ENCODE peak calls at places on chromosomes 2 and 18, in five cellular contexts. R, Y, V, B and T are unnamed samples.
A peak's percentile ranks its signal among the peaks of the same experiment; 100 is the strongest.

GRCh38 chr18:32093106-32093511 is 1.4 kb downstream of the RNF138 start:
- DNase-seq in V (peak; percentile 69), R (peak; percentile 68), B (peak; percentile 23), Y (peak; percentile 54), T (no peak)

GRCh38 chr2:43238176-43238575 is 11.8 kb upstream of the ZFP36L2 start:
- DNase-seq in Y (no peak), V (peak; percentile 60), B (no peak), R (no peak), T (no peak)

GRCh38 chr2:2101924-2102323 is 229.2 kb downstream of the MYT1L start:
- DNase-seq in Y (no peak), B (no peak), R (no peak), V (no peak), T (no peak)

GRCh38 chr2:11581797-11582525 is 48.1 kb downstream of the GREB1 start:
- DNase-seq in B (no peak), R (no peak), Y (no peak), V (no peak), T (no peak)

GRCh38 chr18:60075477-60075876 is 175.7 kb downstream of the PMAIP1 start:
- DNase-seq in Y (no peak), B (no peak), R (no peak), V (no peak), T (no peak)

GRCh38 chr2:233414777-233415570 is 60.7 kb downstream of the DGKD start:
- DNase-seq in B (peak; percentile 28), V (peak; percentile 39), Y (peak; percentile 80), R (no peak), T (no peak)

GRCh38 chr2:62293490-62294212 is 97.7 kb downstream of the B3GNT2 start:
- DNase-seq in B (no peak), R (peak; percentile 39), Y (peak; percentile 60), V (no peak), T (no peak)

GRCh38 chr2:72789241-72789640 is 36.6 kb downstream of the EXOC6B start:
- DNase-seq in R (no peak), B (no peak), V (no peak), Y (no peak), T (no peak)

GRCh38 chr2:160062283-160063005 is at the start of gene PLA2R1:
- DNase-seq in B (no peak), R (peak; percentile 78), V (peak; percentile 47), Y (peak; percentile 47), T (no peak)

GRCh38 chr2:178241852-178242551 is 47.7 kb downstream of the OSBPL6 start:
- DNase-seq in Y (peak; percentile 41), V (peak; percentile 94), R (peak; percentile 12), B (no peak), T (peak; percentile 96)

GRCh38 chr2:107448160-107448559 is 378.5 kb upstream of the RGPD4 start:
- DNase-seq in Y (no peak), B (no peak), V (no peak), R (no peak), T (no peak)

GRCh38 chr18:9296233-9297006 is 38.2 kb upstream of the TWSG1 start:
- DNase-seq in B (no peak), Y (no peak), R (no peak), V (no peak), T (no peak)

GRCh38 chr18:7646174-7646886 is 79.2 kb downstream of the PTPRM start:
- DNase-seq in Y (no peak), R (no peak), B (no peak), V (no peak), T (no peak)

GRCh38 chr2:76610451-76610850 is 899.7 kb upstream of the GCFC2 start:
- DNase-seq in B (no peak), Y (no peak), R (no peak), V (no peak), T (no peak)

GRCh38 chr2:67835266-67835665 is 227.5 kb downstream of the C1D start:
- DNase-seq in Y (no peak), V (peak; percentile 73), R (no peak), B (no peak), T (no peak)

DNA sequence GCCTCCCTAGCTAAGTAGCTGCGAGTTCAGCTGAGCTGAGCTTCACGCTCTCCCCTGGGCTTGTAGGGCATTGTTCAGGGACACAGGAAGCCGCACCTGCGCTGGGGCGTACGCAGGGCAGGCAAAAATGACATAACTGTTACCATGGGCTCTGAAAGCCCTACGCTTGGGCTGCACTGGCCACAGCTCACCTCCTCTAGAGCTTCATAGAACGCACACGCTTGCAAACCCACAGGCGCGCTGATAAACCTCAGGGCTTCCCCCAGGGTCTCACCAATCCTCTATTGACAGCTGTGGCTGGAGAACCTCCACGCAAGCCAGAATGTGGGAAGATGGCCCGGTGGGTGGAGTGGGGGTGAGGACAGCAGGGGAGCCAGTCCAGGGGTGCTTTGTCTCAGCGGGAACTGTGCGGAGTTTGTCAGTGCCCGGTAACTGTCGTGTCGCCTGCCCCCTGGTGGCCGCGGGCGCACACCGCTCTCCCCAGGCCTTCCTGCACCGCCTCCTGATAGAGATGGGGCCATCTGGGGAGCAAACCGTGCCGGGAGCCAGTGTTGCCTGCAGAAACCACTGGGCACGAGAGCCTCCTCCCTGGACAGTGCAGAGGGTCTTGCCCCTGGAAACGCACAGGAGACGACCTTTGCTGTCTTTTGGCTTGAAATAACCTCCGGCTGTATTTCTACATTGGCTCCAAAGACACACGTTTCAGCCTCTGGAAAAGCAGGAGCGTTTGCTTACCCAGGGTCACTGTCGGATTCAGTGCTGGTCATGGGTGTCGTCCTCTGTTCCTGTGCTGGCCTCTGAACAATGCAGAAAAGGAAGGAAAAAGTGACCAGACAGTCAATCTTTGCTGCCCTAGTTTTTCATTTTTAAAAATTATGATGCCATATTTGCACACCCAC is 17.0 kb upstream of the CIDEA start:
- DNase-seq in V (peak; percentile 51), B (peak; percentile 36), Y (peak; percentile 75), R (peak; percentile 90), T (no peak)
- TF ChIP-seq CTCF in V (peak; percentile 78), B (peak; percentile 76), Y (peak; percentile 85), R (peak; percentile 91), T (peak; percentile 93)

GRCh38 chr2:102226612-102227351 is 40.0 kb downstream of the IL1RL2 start:
- DNase-seq in R (no peak), V (peak; percentile 35), B (no peak), Y (no peak), T (no peak)

GRCh38 chr2:102230410-102230909 is 43.6 kb downstream of the IL1RL2 start:
- DNase-seq in V (no peak), B (no peak), Y (no peak), R (no peak), T (no peak)

GRCh38 chr2:102229141-102229764 is 42.4 kb downstream of the IL1RL2 start:
- DNase-seq in R (no peak), Y (no peak), V (no peak), B (no peak), T (no peak)

GRCh38 chr2:102226171-102226570 is 39.3 kb downstream of the IL1RL2 start:
- DNase-seq in B (no peak), V (no peak), Y (no peak), R (no peak), T (no peak)

DNA sequence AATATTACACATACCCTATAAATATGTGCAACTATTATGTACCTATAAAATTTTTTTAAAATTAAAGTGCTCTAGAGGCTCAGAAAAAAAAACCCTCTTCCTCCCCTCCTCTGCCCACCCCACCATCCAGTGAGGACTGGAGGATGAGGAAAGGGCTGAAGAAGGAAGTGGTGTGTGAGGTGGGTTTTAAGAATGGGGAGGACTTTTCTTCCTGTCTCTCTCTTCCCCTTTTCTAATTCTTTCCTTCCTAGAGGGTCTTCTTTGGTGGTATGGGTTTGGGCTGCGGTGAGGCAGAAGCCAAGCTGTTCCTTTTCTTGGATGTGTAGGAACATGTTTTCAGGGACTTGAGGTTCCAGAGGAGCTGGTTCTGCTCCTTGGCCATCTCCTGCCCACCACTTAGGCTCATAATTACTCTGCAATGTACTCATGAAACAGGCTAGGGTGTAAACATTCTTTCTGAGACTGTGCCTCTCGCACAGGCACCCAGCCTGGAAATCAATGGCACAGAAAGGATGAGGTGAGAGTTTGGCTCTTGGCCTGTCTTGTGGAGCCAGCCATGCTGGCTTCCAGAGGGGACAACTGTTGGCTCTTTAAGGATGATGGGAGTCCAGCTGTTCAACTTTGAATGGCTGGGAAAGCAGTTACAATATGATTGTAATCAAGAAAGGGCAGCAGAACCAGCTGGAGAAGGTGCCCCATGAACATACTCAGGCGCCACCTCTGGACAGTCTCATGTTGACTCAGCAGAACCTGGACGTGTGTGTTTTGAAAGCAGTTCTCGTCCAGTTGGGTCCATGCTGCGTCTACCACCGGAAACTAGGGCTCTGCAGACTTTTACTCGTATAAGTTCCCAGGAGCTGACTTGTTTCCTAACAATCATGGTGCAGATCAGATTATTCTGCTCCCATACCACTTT is 38.3 kb downstream of the IL1RL2 start:
- DNase-seq in R (no peak), B (no peak), V (no peak), Y (no peak), T (no peak)
- TF ChIP-seq CTCF in R (no peak), B (no peak), V (no peak), Y (no peak), T (no peak)

GRCh38 chr18:10546557-10547300 is 20.9 kb downstream of the NAPG start:
- DNase-seq in V (no peak), B (no peak), Y (no peak), R (no peak), T (no peak)
- TF ChIP-seq CTCF in V (no peak), B (no peak), Y (no peak), R (no peak), T (no peak)

GRCh38 chr2:131146255-131146654 is 41.1 kb downstream of the PLEKHB2 start:
- DNase-seq in Y (no peak), B (no peak), V (no peak), R (no peak), T (no peak)

GRCh38 chr2:131143803-131144202 is 38.7 kb downstream of the PLEKHB2 start:
- DNase-seq in R (no peak), V (no peak), B (no peak), Y (no peak), T (no peak)

GRCh38 chr2:131140581-131140980 is 35.4 kb downstream of the PLEKHB2 start:
- DNase-seq in Y (no peak), B (no peak), R (no peak), V (no peak), T (no peak)

GRCh38 chr2:131145040-131145439 is 39.9 kb downstream of the PLEKHB2 start:
- DNase-seq in B (no peak), R (no peak), V (no peak), Y (no peak), T (no peak)

GRCh38 chr2:131142849-131143248 is 37.7 kb downstream of the PLEKHB2 start:
- DNase-seq in B (no peak), V (no peak), R (no peak), Y (no peak), T (no peak)
- TF ChIP-seq CTCF in B (no peak), V (no peak), R (no peak), Y (no peak), T (no peak)

GRCh38 chr18:33749831-33750230 is 171.8 kb downstream of the ASXL3 start:
- DNase-seq in V (no peak), B (no peak), R (no peak), Y (no peak), T (no peak)
- TF ChIP-seq CTCF in V (no peak), B (no peak), R (no peak), Y (no peak), T (no peak)

GRCh38 chr2:211093743-211094303 is 537.4 kb downstream of the CPS1 start:
- DNase-seq in B (no peak), R (no peak), V (no peak), Y (no peak), T (no peak)
- TF ChIP-seq CTCF in B (no peak), R (peak; percentile 22), V (peak; percentile 8), Y (peak; percentile 17), T (peak; percentile 77)